ENCODE peak calls at places on chromosomes 13 and 19, in eight cellular contexts. E, I, Y, K, Q, X, L and T are unnamed samples.
A peak's percentile ranks its signal among the peaks of the same experiment; 100 is the strongest.

GRCh38 chr13:50124536-50125305 is 109.5 kb downstream of the KCNRG start:
- DNase-seq in Y (peak; percentile 80), K (peak; percentile 52), E (peak; percentile 88), I (no peak), Q (peak; percentile 97), X (peak; percentile 74), L (peak; percentile 97), T (no peak)

GRCh38 chr19:17487240-17488121 is 17.2 kb downstream of the SLC27A1 start:
- DNase-seq in X (no peak), Y (no peak), K (no peak), E (no peak), Q (no peak), L (no peak), I (no peak), T (no peak)

GRCh38 chr19:39796000-39796498 is 17.4 kb downstream of the LEUTX start:
- DNase-seq in K (no peak), X (no peak), E (no peak), L (no peak), Y (no peak), Q (no peak), I (no peak), T (no peak)

GRCh38 chr19:51094696-51095279 is 12.1 kb upstream of the KLK14 start:
- DNase-seq in I (no peak), E (peak; percentile 62), Q (no peak), L (no peak), K (no peak), X (peak; percentile 25), Y (peak; percentile 68), T (no peak)

GRCh38 chr13:36057041-36057440 is 74.1 kb downstream of the DCLK1 start:
- DNase-seq in Y (peak; percentile 42), X (peak; percentile 10), K (no peak), I (no peak), L (no peak), E (no peak), Q (peak; percentile 3), T (no peak)

GRCh38 chr19:6719540-6719861 is 949 bp downstream of the C3 start:
- DNase-seq in E (no peak), I (no peak), L (no peak), X (no peak), Q (no peak), K (no peak), Y (no peak), T (no peak)

GRCh38 chr19:45569619-45570421 is 14.8 kb downstream of the OPA3 start:
- DNase-seq in K (no peak), I (peak; percentile 46), E (peak; percentile 62), L (no peak), Y (peak; percentile 72), X (peak; percentile 68), Q (peak; percentile 19), T (no peak)

GRCh38 chr19:19546751-19547162 is 8.7 kb downstream of the CILP2 start:
- DNase-seq in X (no peak), Y (no peak), K (no peak), Q (no peak), E (no peak), L (no peak), I (no peak), T (no peak)

GRCh38 chr13:46507978-46508377 is 45.0 kb upstream of the LRCH1 start:
- DNase-seq in Q (peak; percentile 27), K (no peak), E (no peak), L (no peak), I (no peak), X (no peak), Y (no peak), T (no peak)

GRCh38 chr13:33379597-33379996 is 94.0 kb upstream of the STARD13 start:
- DNase-seq in X (no peak), L (no peak), Y (no peak), Q (peak; percentile 14), I (no peak), K (no peak), E (no peak), T (peak; percentile 16)

GRCh38 chr19:39928357-39928725 is 6.1 kb downstream of the FCGBP start:
- DNase-seq in E (no peak), X (no peak), L (no peak), K (no peak), Q (no peak), Y (no peak), I (no peak), T (no peak)

GRCh38 chr13:36736119-36736726 is 62.4 kb downstream of the SERTM1 start:
- DNase-seq in X (peak; percentile 83), Y (peak; percentile 79), Q (peak; percentile 55), E (peak; percentile 8), I (no peak), K (peak; percentile 16), L (no peak), T (peak; percentile 7)

DNA sequence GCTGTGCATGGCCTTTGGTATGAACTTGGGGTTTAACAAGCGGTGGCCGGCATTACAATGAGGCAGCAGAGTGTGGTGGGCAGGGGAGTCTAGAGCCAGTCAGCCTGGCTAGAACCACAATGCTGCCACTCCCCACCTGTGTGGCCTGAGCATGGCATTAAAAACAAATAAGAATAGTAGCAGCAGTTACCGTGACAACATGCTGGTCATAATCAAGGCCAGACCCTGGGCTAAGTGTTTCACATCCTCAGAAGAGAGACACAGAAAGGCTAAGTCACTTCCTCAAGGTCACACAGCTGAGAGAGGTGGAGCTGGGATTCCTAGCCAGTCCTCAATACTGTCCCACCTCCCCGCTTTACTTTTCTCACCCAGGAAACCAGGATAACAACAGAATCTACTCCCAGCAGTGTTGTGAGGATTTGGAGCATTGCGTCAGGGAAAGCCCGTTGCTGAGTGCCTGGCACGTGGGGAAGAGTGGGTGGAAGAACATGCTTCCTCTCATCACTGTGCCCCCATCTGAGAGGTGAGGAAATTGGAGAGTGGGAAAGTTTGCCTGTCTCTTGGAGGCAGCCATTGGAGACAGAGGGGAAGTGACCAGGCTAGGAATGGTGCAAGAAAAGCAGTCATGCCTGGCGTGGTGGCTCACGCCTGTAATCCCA is 24.4 kb downstream of the LIG1 start:
- DNase-seq in I (no peak), X (peak; percentile 20), Q (no peak), K (no peak), Y (no peak), L (no peak), E (no peak), T (no peak)
- H3K4me1 ChIP-seq in I (no peaks in the 10 kb centered on the region), X (no peaks in the 10 kb centered on the region), Q (no peaks in the 10 kb centered on the region), K (no peaks in the 10 kb centered on the region), Y (no peaks in the 10 kb centered on the region), L (no peaks in the 10 kb centered on the region), E (no peaks in the 10 kb centered on the region), T (no peaks in the 10 kb centered on the region)

DNA sequence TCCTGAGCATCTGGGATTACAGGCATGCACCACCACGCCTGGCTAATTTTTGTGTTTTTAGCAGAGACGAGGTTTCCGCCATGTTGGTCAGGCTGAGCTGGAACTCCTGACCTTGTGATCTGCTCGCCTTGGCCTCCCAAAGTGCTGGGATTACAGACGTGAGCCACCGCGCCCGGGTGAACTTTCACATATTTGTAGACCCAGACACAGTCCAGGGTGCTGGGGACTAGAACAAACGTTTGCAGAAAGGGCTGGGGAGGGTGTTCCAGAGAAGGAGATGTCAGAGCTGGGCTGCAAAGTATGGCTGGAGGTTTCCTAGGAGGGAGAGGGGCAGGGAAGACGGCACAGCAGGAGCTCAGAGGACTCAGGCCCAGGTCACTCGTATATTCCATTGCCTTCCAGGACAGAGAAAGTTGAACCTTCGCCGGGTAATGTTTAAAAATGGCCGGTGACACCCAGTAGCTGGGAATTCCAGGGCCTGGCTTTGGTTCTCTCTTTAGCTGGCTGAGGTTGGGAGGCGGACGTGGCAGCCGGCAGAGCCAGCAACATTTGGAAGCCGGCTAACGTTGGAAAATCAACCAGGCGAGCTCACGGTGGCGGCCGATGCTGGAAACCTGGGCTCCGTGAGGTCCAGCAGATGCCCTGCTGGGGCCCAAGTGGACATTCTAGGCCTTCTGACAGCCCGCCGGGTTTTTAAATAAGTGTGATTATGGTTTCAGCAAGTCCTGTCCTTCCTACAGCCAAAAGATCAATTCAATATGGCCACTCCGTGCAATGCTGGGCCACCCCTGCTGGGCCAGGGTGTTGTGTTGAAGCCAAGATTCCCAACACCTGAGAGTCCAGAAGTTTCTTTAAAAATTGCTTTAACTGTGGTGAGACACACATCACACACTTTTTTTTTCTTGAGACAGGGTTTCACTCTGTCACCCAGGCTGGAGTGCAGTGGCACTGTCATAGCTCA is 41.5 kb downstream of the NFIC start:
- DNase-seq in I (no peak), Q (peak; percentile 54), Y (no peak), E (no peak), X (peak; percentile 66), K (no peak), L (peak; percentile 70), T (no peak)
- H3K4me1 ChIP-seq in I (peaks cover 5% of the 10 kb centered on the region), Q (peaks cover 20% of the 10 kb centered on the region), Y (peaks cover 33% of the 10 kb centered on the region), E (peaks cover 15% of the 10 kb centered on the region), X (peaks cover 16% of the 10 kb centered on the region), K (peaks cover 17% of the 10 kb centered on the region), L (peaks cover 79% of the 10 kb centered on the region), T (no peaks in the 10 kb centered on the region)

GRCh38 chr19:1860821-1861598 is 2.4 kb downstream of the KLF16 start:
- DNase-seq in L (no peak), Y (no peak), K (no peak), I (no peak), X (no peak), E (no peak), Q (no peak), T (no peak)
- H3K4me1 ChIP-seq in L (peaks cover 60% of the 10 kb centered on the region), Y (peaks cover 30% of the 10 kb centered on the region), K (peaks cover 60% of the 10 kb centered on the region), I (peaks cover 57% of the 10 kb centered on the region), X (peaks cover 23% of the 10 kb centered on the region), E (peaks cover 57% of the 10 kb centered on the region), Q (peaks cover 34% of the 10 kb centered on the region), T (peaks cover 31% of the 10 kb centered on the region)

GRCh38 chr13:40440990-40441820 is 225.2 kb downstream of the FOXO1 start:
- DNase-seq in X (peak; percentile 34), K (peak; percentile 57), Q (peak; percentile 42), I (no peak), L (peak; percentile 87), Y (peak; percentile 35), E (no peak), T (no peak)

GRCh38 chr13:40438999-40439797 is 227.2 kb downstream of the FOXO1 start:
- DNase-seq in Y (no peak), I (no peak), X (peak; percentile 75), L (peak; percentile 21), K (peak; percentile 37), Q (peak; percentile 33), E (no peak), T (no peak)

GRCh38 chr13:40438022-40438692 is 228.3 kb downstream of the FOXO1 start:
- DNase-seq in I (no peak), K (no peak), Q (no peak), L (no peak), Y (no peak), X (peak; percentile 37), E (no peak), T (no peak)

GRCh38 chr13:40442191-40442590 is 224.2 kb downstream of the FOXO1 start:
- DNase-seq in L (no peak), X (no peak), Q (no peak), I (no peak), K (no peak), E (no peak), Y (peak; percentile 82), T (no peak)

DNA sequence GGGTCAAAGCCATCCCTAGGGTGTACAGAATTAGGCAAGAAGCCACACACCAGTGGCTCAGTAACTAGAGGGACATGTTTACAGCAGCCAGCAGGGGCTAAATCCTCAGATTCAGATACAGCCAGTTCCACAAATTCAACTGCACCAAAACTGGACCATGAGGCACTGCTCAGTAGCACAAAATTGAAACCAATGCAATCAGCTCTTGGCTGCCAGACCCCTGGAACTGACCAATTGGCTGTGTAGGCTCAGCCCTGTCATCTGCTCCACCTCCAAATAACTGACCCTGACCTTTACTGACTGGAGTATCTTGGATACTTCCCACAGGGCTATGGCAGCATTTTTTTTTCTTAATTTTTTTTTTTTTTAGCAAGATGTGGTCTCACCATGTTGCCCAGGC is 226.5 kb downstream of the FOXO1 start:
- DNase-seq in Q (no peak), I (no peak), X (no peak), K (no peak), E (no peak), Y (no peak), L (peak; percentile 59), T (no peak)
- H3K4me1 ChIP-seq in Q (no peaks in the 10 kb centered on the region), I (no peaks in the 10 kb centered on the region), X (peaks cover 10% of the 10 kb centered on the region), K (peaks cover 10% of the 10 kb centered on the region), E (peaks cover 9% of the 10 kb centered on the region), Y (peaks cover 25% of the 10 kb centered on the region), L (peaks cover 45% of the 10 kb centered on the region), T (no peaks in the 10 kb centered on the region)